ENCODE peak calls at places on chromosome 10, in ten cellular contexts. W is RWPE1, T is ovary, F is dorsolateral prefrontal cortex, U is BJ, B is fibroblast of pulmonary artery, J is AG09319, R is GM10248, N is nephron progenitor cell, D is chondrocyte. V is an unnamed sample.

GRCh38 chr10:36393800-36394199 is 731.6 kb upstream of the ANKRD30A start:
- DNase-seq in U (peak), F (no peak), D (no peak), R (no peak), B (peak), T (no peak), N (no peak), J (peak), W (no peak), V (no peak)

GRCh38 chr10:124955872-124956271 is 13.9 kb downstream of the ZRANB1 start:
- DNase-seq in R (no peak), W (no peak), T (no peak), J (no peak), F (no peak), B (no peak), U (no peak), N (no peak), D (no peak), V (no peak)

GRCh38 chr10:90930971-90931841 is 10.3 kb upstream of the ANKRD1 start:
- DNase-seq in W (no peak), R (no peak), F (no peak), U (peak), J (no peak), B (peak), T (peak), N (peak), D (no peak), V (no peak)

GRCh38 chr10:131396108-131397010 is 84.8 kb upstream of the TCERG1L start:
- DNase-seq in T (peak), W (no peak), F (no peak), J (no peak), N (no peak), U (no peak), D (no peak), B (no peak), R (no peak), V (no peak)

GRCh38 chr10:110843031-110843430 is 28.7 kb upstream of the PDCD4 start:
- DNase-seq in T (no peak), D (no peak), J (no peak), R (peak), N (no peak), W (no peak), B (no peak), U (no peak), F (no peak), V (peak)

GRCh38 chr10:113030453-113030852 is 80.4 kb downstream of the TCF7L2 start:
- DNase-seq in B (no peak), W (peak), N (no peak), J (no peak), D (no peak), T (no peak), F (no peak), R (no peak), U (no peak), V (no peak)

GRCh38 chr10:47055386-47056382 is 144.5 kb downstream of the PTPN20 start:
- DNase-seq in D (no peak), B (no peak), W (no peak), R (no peak), N (no peak), T (no peak), J (no peak), U (no peak), F (no peak), V (no peak)

GRCh38 chr10:79386637-79387465 is 39.6 kb downstream of the PPIF start:
- DNase-seq in T (no peak), R (peak), D (peak), F (peak), N (no peak), U (no peak), J (no peak), W (no peak), B (no peak), V (no peak)

GRCh38 chr10:122307669-122308486 is 36.8 kb downstream of the BTBD16 start:
- DNase-seq in T (peak), F (no peak), R (peak), B (peak), U (peak), N (no peak), J (peak), D (no peak), W (peak), V (no peak)

GRCh38 chr10:120423350-120424197 is 33.5 kb upstream of the PLPP4 start:
- DNase-seq in F (no peak), D (no peak), W (peak), T (no peak), U (no peak), J (no peak), B (peak), N (peak), R (peak), V (peak)

GRCh38 chr10:93471110-93471651 is 11.0 kb downstream of the MYOF start:
- DNase-seq in W (peak), N (no peak), F (no peak), J (peak), T (no peak), D (no peak), R (no peak), U (peak), B (peak), V (no peak)

GRCh38 chr10:12321641-12322040 is 27.7 kb upstream of the CAMK1D start:
- DNase-seq in J (no peak), T (no peak), B (no peak), U (no peak), D (peak), W (peak), F (no peak), N (no peak), R (no peak), V (no peak)

GRCh38 chr10:99431190-99431549 is 746 bp upstream of the GOT1 start:
- DNase-seq in J (peak), D (no peak), U (peak), F (peak), W (peak), R (no peak), N (peak), B (peak), T (peak), V (peak)

GRCh38 chr10:59713196-59713821 is 3.7 kb upstream of the SLC16A9 start:
- DNase-seq in J (no peak), B (no peak), D (no peak), F (no peak), T (no peak), R (no peak), U (no peak), N (no peak), W (no peak), V (no peak)

GRCh38 chr10:61480226-61480625 is 27.0 kb upstream of the TMEM26 start:
- DNase-seq in N (no peak), R (no peak), T (no peak), U (no peak), W (no peak), J (no peak), B (no peak), F (no peak), D (no peak), V (no peak)

GRCh38 chr10:61477469-61477868 is 24.3 kb upstream of the TMEM26 start:
- DNase-seq in N (no peak), D (no peak), J (no peak), T (no peak), B (no peak), U (no peak), W (no peak), R (no peak), F (no peak), V (no peak)

GRCh38 chr10:61481597-61481996 is 28.4 kb upstream of the TMEM26 start:
- DNase-seq in U (no peak), F (no peak), N (no peak), W (no peak), R (no peak), D (no peak), J (no peak), T (no peak), B (no peak), V (no peak)

GRCh38 chr10:61476529-61476928 is 23.3 kb upstream of the TMEM26 start:
- DNase-seq in B (no peak), W (no peak), R (no peak), J (no peak), T (no peak), D (no peak), N (no peak), U (no peak), F (no peak), V (no peak)

GRCh38 chr10:61478621-61479312 is 25.6 kb upstream of the TMEM26 start:
- DNase-seq in T (no peak), J (no peak), N (no peak), R (no peak), D (no peak), F (no peak), B (no peak), U (no peak), W (no peak), V (no peak)
- TF ChIP-seq CTCF in T (no peak), J (no peak), N (no peak), R (no peak), D (no peak), F (no peak), B (no peak), U (no peak), W (no peak), V (no peak)

GRCh38 chr10:17286562-17287089 is 58.6 kb downstream of the VIM start:
- DNase-seq in N (no peak), W (no peak), F (no peak), B (no peak), T (no peak), D (no peak), U (no peak), J (no peak), R (no peak), V (no peak)

GRCh38 chr10:17287151-17287550 is 59.1 kb downstream of the VIM start:
- DNase-seq in N (no peak), R (no peak), F (no peak), J (no peak), U (no peak), T (no peak), B (no peak), W (no peak), D (no peak), V (no peak)

GRCh38 chr10:17292375-17292774 is 64.3 kb downstream of the VIM start:
- DNase-seq in T (no peak), F (no peak), R (no peak), D (no peak), W (no peak), B (no peak), U (no peak), J (no peak), N (no peak), V (no peak)

GRCh38 chr10:17289763-17290162 is 61.7 kb downstream of the VIM start:
- DNase-seq in F (no peak), B (no peak), R (no peak), J (no peak), W (no peak), T (no peak), D (no peak), N (no peak), U (no peak), V (no peak)

DNA sequence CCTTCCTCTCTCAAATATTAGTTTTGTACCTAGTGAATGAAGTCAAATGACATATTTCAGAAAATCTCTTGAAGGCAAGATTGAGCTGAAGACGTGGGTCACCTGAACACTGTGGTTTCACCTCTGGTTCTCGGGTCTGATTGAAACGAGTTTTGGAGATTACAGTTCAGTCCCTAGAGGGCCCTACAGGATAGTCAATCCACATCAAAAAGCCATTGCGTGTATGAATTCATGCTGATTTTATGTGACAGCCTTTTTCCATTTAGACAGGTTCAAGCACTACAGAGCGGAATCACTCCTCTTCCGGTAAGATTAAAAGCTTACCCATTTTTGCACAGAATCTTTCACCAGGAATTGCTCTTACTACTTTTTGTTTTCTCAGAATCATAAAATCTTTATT is 62.2 kb downstream of the VIM start:
- DNase-seq in U (no peak), W (peak), R (peak), F (no peak), B (peak), N (no peak), D (no peak), J (no peak), T (no peak), V (peak)
- TF ChIP-seq CTCF in U (no peak), W (peak), R (no peak), F (peak), B (no peak), N (no peak), D (peak), J (peak), T (peak), V (peak)

GRCh38 chr10:128324058-128324457 is 197.8 kb upstream of the MKI67 start:
- DNase-seq in W (no peak), T (no peak), J (no peak), N (peak), B (no peak), U (no peak), F (no peak), D (no peak), R (no peak), V (peak)
- TF ChIP-seq CTCF in W (no peak), T (no peak), J (no peak), N (peak), B (no peak), U (no peak), F (no peak), D (no peak), R (peak), V (no peak)

DNA sequence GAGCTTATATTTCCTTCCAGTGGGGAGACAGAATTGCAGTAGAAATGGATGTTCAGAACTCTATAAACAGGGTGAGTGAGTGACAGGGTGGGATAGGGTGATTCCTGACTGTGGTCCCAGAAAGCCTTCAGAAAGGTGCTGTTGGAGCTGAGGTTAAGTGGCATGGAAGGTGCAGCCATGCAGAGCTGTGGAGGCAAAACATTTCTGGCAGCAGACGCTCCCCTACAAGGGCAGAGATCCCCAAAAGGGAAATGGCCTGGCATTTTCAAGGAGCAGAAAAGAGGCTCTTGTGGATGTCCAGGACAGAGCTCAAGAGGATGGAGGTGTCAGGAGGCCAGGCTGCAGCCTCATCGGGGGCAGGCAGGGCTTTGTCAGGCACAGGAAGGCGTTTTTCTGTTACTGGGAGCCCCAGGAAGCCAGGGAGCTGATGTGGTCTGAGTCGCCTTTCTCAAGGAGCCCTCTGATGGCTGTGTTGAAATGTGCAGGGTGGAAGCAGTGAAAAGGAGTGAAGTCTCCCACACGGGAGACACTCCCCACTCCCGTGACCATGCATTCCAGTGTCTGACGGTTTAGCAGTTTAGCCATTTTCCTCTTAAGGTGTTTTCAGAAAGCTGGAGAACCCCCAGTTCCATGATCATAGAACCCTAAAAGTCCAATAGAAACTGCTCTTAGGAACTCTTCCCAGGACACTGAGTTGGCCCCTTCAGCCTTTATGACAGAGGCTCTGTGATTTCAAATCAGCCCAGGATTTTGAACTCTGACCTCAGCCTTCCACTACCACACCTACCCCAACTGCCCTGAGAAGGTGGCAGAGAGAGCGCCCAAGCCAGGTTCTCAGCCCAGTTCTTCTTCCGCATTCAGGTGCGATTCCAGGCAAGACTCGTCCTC is 96.2 kb downstream of the C10orf105 start:
- DNase-seq in R (no peak), J (no peak), U (no peak), D (no peak), W (peak), B (peak), N (peak), T (no peak), F (no peak), V (no peak)
- TF ChIP-seq CTCF in R (no peak), J (peak), U (peak), D (peak), W (no peak), B (peak), N (no peak), T (no peak), F (peak), V (no peak)

DNA sequence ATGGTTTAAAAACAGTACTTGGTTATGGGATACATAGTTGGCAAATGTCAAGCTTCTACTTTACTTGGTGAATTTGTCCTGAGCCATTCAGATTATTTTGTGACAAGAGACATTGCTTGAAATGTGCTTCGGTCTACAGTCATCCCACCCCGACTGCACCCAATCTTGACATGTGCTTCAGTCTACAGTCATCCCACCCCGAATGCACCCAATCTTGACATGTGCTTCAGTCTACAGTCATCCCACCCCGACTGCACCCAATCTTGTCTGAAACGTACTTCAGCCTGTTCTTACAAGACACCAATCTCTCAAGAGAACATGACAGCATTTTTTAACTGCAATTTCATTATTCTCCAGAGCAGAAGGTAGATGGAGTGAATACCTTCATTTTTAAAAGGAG is 47.8 kb downstream of the PRKCQ start:
- DNase-seq in J (no peak), D (no peak), N (no peak), U (no peak), F (no peak), B (no peak), W (no peak), T (no peak), R (no peak), V (peak)
- TF ChIP-seq CTCF in J (no peak), D (no peak), N (no peak), U (no peak), F (no peak), B (no peak), W (no peak), T (no peak), R (no peak), V (no peak)

GRCh38 chr10:61731638-61732037 is 68.9 kb downstream of the CABCOCO1 start:
- DNase-seq in B (no peak), W (no peak), R (no peak), T (no peak), J (no peak), D (no peak), U (no peak), N (no peak), F (no peak), V (no peak)

GRCh38 chr10:61732635-61733278 is 70.0 kb downstream of the CABCOCO1 start:
- DNase-seq in R (no peak), N (no peak), D (no peak), T (no peak), W (no peak), U (no peak), B (no peak), F (no peak), J (no peak), V (no peak)

GRCh38 chr10:61730671-61731070 is 67.9 kb downstream of the CABCOCO1 start:
- DNase-seq in U (no peak), T (no peak), B (no peak), F (no peak), R (no peak), J (no peak), W (no peak), N (no peak), D (no peak), V (no peak)

GRCh38 chr10:61735879-61736278 is 73.2 kb downstream of the CABCOCO1 start:
- DNase-seq in J (no peak), T (no peak), U (no peak), R (no peak), D (no peak), N (no peak), F (no peak), W (no peak), B (no peak), V (no peak)

DNA sequence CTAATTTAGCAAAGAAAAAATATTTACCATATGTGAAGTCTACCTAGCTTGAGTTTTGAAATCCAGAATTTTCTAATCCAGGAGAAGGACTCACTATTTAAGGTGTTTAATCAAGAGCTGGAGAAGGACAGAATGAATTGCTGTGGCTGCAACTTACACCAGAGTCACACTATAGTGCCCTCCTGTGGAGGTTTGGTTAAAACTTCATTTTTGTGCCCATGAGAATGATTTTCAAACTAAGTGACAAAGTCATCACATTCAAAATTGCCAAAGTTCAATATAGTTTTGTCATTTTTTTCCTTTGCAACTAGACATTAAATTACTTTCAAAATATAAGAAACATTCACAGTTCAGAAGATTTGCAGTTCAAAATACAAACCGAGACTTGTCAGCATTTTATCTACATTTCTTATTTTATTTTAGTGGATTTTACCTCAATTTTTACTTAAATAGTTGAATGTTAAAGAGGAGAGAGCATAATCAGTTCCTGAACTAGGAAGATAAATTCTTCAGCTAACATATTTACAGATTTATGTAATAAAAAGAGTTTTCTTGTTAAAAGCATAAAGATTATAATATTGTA is 70.7 kb downstream of the CABCOCO1 start:
- DNase-seq in T (no peak), R (peak), D (no peak), F (no peak), J (no peak), B (peak), N (peak), U (no peak), W (peak), V (peak)
- TF ChIP-seq CTCF in T (peak), R (peak), D (peak), F (peak), J (peak), B (peak), N (peak), U (peak), W (peak), V (peak)

DNA sequence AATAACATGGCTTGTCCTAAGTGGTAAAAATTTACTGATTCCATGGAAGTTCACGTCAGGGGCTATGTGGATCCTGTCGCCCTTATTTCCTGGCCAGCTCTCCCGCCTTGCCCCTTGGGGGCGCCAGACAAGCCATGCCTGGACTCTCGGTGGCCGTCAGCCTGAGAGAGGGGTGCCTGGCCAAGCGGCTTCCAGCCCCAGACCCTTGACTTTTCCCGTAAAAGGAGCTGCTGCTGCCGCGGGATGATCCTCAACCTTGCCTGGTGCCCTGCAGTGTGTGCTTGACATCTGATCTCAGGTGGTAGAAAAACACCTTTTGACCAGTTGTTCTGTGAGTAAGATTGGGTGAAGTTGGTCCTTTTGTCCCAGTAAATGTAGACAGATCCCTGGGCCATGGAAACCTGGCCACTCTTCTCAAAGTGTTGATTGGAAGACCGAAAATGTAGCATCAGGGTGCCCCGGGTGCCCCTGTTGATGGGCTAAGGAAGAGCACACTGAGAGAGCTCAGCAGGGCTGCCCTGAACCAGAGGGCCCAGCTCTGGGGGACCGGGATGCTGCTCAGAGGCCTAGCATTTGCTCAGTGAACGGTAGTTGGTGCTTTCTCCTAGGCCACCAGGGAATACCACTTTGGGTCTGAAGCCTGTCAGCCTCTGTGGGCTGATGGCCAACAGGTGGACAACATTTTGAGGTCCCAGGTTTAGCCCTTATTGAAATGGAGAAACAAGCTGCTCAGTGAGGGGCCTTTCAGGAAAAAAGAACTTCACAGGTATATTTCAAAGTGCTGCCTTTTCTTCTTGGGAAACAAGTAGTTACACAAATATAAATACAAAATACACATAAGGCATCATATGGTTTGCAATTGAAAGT is 162.5 kb downstream of the LRMDA start:
- DNase-seq in D (no peak), B (no peak), W (no peak), J (no peak), T (no peak), R (no peak), N (peak), F (no peak), U (no peak), V (no peak)
- TF ChIP-seq CTCF in D (peak), B (peak), W (no peak), J (peak), T (no peak), R (no peak), N (peak), F (no peak), U (no peak), V (no peak)

V was measured in activated CD8-positive, alpha-beta T cell treated with anti-CD3 and anti-CD28 coated beads for 36 hours.